ENCODE peak calls at places on chromosomes 7 and 10, in eight cellular contexts. K is spleen, Z is esophagus squamous epithelium, U is mammary epithelial cell, V is OCI-LY7, A is right cardiac atrium, X is tibial nerve, E is A549. W is an unnamed sample. For H3K9me3, the result is how much of the 10 kb centered on the place peaks cover.

GRCh38 chr7:74134117-74134539 is 40.0 kb upstream of the EIF4H start:
- DNase-seq in K (no peak), Z (no peak), U (peak), V (no peak), A (no peak), X (no peak), E (no peak), W (no peak)

GRCh38 chr10:81367132-81367531 is 507.9 kb upstream of the NRG3 start:
- DNase-seq in K (no peak), Z (no peak), U (no peak), V (no peak), A (no peak), X (no peak), E (no peak), W (no peak)

GRCh38 chr10:8404721-8405120 is 350.2 kb downstream of the GATA3 start:
- DNase-seq in K (no peak), Z (no peak), U (peak), V (no peak), A (no peak), X (no peak), E (no peak), W (no peak)

GRCh38 chr7:70693300-70693689 is 438.6 kb upstream of the GALNT17 start:
- DNase-seq in K (no peak), Z (no peak), U (no peak), V (no peak), A (no peak), X (peak), E (no peak), W (no peak)

GRCh38 chr10:126014309-126014708 is 117.9 kb downstream of the FANK1 start:
- DNase-seq in K (no peak), Z (no peak), U (peak), V (no peak), A (no peak), X (no peak), E (no peak), W (no peak)

GRCh38 chr7:105014725-105015630 is 973 bp downstream of the KMT2E start:
- DNase-seq in K (peak), Z (no peak), U (peak), V (peak), A (peak), X (peak), E (peak), W (no peak)

GRCh38 chr10:4822208-4822607 is 3.8 kb upstream of the AKR1E2 start:
- DNase-seq in K (no peak), Z (no peak), U (no peak), V (no peak), A (no peak), X (no peak), E (no peak), W (no peak)

GRCh38 chr7:151091431-151091830 is 5.2 kb downstream of the AGAP3 start:
- DNase-seq in K (no peak), Z (no peak), U (no peak), V (peak), A (no peak), X (no peak), E (peak), W (peak)

GRCh38 chr7:43758861-43759683 is 592 bp downstream of the BLVRA start:
- DNase-seq in K (peak), Z (no peak), U (peak), V (peak), A (peak), X (peak), E (no peak), W (peak)

GRCh38 chr7:129989466-129989865 is 36.7 kb upstream of the UBE2H start:
- DNase-seq in K (no peak), Z (no peak), U (peak), V (no peak), A (no peak), X (no peak), E (no peak), W (no peak)

GRCh38 chr10:52440612-52441285 is 126.7 kb downstream of the DKK1 start:
- DNase-seq in K (no peak), Z (no peak), U (no peak), V (no peak), A (no peak), X (no peak), E (no peak), W (no peak)

GRCh38 chr7:112452102-112452888 is 2.0 kb downstream of the IFRD1 start:
- DNase-seq in K (no peak), Z (no peak), U (peak), V (peak), A (peak), X (peak), E (peak), W (no peak)

GRCh38 chr7:83550100-83550499 is 98.8 kb downstream of the SEMA3E start:
- DNase-seq in K (no peak), Z (no peak), U (peak), V (no peak), A (no peak), X (no peak), E (no peak), W (no peak)

GRCh38 chr10:33015798-33016547 is 57.9 kb upstream of the ITGB1 start:
- DNase-seq in K (no peak), Z (no peak), U (peak), V (no peak), A (no peak), X (no peak), E (no peak), W (no peak)

GRCh38 chr7:5594616-5595544 is 171.2 kb upstream of the TNRC18 start:
- DNase-seq in K (no peak), Z (no peak), U (peak), V (no peak), A (peak), X (no peak), E (no peak), W (no peak)

GRCh38 chr7:96173777-96174176 is 148.1 kb downstream of the SLC25A13 start:
- DNase-seq in K (no peak), Z (no peak), U (no peak), V (no peak), A (no peak), X (no peak), E (no peak), W (no peak)

DNA sequence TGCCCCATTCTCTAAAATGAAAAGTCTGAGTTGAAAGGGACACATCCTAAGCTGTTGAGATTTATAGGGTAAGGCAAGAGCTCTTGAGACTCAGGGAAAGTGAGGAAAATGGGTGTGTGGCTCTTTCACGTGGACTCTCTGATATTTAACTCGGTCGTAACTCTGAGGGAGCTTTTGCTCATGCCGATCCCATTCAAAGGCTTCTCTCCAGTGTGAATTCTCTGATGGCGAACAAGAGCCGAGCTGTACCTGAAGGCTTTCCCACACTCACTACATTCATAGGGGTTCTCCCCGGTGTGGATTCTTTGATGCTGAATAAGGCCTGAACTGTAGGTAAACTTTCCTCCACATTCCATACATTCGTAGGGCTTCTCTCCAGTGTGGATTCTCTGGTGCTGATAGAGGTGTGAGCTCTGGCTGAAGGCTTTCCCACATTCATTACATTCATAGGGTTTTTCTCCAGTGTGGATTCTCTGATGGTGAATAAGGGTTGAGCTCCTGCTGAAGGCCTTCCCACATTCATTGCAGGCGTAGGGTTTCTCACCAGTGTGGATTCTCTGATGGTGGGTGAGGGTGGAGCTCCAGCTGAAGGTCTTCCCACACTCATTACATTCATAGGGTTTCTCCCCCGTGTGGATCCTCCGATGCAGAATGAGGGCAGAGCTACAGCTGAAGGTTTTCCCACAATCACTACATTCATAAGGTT is 10.4 kb downstream of the ZNF3 start:
- DNase-seq in K (no peak), Z (no peak), U (no peak), V (no peak), A (no peak), X (no peak), E (no peak), W (no peak)
- H3K9me3 ChIP-seq in K (under half), Z (under half), U (under half), V (under half), A (under half), X (under half), E (half or more), W (under half)

GRCh38 chr7:57414852-57415251 is 35.1 kb upstream of the ZNF716 start:
- DNase-seq in K (peak), Z (no peak), U (no peak), V (no peak), A (no peak), X (no peak), E (no peak), W (no peak)
- H3K9me3 ChIP-seq in K (under half), Z (under half), U (under half), V (under half), A (under half), X (under half), E (under half), W (under half)

GRCh38 chr7:147411011-147411614 is 1179.5 kb upstream of the C7orf33 start:
- DNase-seq in K (no peak), Z (no peak), U (no peak), V (no peak), A (no peak), X (no peak), E (no peak), W (no peak)
- H3K9me3 ChIP-seq in K (under half), Z (under half), U (under half), V (under half), A (under half), X (under half), E (under half), W (under half)

DNA sequence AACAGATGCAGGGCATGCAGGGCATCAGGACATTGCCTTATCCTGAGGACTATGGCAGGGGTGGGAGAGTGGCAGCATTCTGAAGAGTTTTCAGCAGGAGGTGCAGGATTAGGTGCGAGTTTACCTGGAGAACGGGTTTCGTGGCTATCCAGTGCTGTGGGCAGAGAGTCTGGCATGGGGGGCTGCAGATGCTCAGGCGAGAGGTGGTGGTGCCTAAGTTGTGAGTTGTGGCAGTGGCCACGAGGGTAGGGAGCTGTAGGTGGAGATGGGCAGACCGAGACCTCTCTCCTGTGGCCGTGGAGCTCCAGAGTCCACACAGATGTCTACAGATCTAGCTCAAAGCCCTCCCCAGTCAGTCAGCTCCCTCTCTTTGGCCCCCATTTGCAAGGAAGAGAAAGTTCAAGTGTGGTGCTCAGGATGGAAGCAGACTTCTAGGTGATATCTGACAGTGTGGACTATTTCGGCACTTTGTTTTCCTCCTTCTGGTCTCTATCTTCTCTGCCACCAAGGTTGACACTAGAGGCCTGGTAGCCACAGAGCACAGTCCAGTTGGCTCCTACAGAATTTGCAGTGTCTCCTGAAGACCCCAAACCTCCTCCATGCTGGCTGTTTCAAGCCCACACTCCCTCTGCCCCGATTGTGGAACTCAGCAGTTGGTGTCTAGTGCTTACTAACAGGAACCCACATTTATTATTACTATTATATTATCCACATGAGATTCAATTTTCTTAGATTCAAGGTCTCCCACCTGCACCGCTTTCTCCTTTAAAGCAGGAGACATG is 955.7 kb upstream of the ZNF722 start:
- DNase-seq in K (no peak), Z (no peak), U (no peak), V (no peak), A (no peak), X (no peak), E (no peak), W (no peak)
- H3K9me3 ChIP-seq in K (under half), Z (under half), U (under half), V (under half), A (under half), X (half or more), E (under half), W (under half)

GRCh38 chr7:417625-417889 is 102.1 kb downstream of the PDGFA start:
- DNase-seq in K (no peak), Z (no peak), U (no peak), V (no peak), A (peak), X (no peak), E (no peak), W (no peak)
- H3K9me3 ChIP-seq in K (under half), Z (under half), U (under half), V (under half), A (under half), X (under half), E (under half), W (under half)

DNA sequence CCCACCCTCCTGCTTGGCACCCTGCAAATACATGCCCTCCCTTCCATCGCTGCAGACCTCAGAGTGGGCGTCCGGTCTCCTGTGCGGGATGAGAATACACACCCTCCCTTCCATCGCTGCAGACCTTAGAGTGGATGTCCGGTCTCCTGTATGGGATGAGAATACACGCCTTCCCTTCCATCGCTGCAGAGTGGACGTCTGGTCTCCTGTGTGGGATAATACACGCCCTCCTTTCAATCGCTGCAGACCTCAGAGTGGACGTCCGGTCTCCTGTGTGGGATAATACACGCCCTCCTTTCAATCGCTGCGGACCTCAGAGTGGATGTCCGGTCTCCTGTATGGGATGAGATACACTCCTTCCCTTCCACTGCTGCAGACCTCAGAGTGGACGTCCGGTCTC is 128.1 kb downstream of the VIPR2 start:
- DNase-seq in K (no peak), Z (no peak), U (no peak), V (no peak), A (no peak), X (no peak), E (no peak), W (no peak)
- H3K9me3 ChIP-seq in K (under half), Z (under half), U (under half), V (under half), A (under half), X (under half), E (under half), W (under half)

DNA sequence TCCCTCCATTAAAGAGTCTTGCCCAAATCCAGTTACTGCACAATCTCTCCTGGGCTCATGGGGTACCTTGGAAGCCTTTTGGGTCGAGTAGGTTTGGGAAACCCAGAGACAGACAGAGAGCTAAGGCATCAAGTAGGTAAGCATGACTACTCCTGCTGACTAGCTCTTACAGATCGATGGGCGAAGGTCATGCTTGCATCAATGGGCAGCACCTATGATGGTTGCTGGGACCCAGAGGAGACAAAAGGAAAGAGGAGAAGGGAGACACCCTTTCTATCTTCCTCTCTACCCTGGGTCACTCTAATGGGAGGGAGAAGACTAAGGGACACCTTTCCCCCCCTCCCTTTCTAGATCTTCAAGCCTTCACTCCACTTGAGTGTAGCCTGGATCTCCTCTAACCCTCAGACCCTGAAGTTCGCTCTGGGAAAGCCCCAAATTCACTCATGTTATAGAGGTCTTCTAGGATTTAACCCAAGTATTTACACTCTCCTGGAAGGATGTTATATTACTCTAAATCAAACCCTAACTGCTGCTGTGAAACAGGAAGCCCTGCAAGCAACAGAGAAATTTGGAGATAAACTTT is 31.6 kb upstream of the ZNF746 start:
- DNase-seq in K (no peak), Z (no peak), U (no peak), V (peak), A (no peak), X (no peak), E (no peak), W (no peak)
- H3K9me3 ChIP-seq in K (half or more), Z (under half), U (under half), V (under half), A (under half), X (half or more), E (under half), W (under half)

GRCh38 chr10:130513686-130514476 is 377.7 kb downstream of the GLRX3 start:
- DNase-seq in K (no peak), Z (no peak), U (no peak), V (no peak), A (no peak), X (no peak), E (no peak), W (no peak)

GRCh38 chr10:130510755-130511154 is 374.6 kb downstream of the GLRX3 start:
- DNase-seq in K (no peak), Z (no peak), U (no peak), V (no peak), A (no peak), X (no peak), E (no peak), W (no peak)

GRCh38 chr10:130515670-130516069 is 379.5 kb downstream of the GLRX3 start:
- DNase-seq in K (no peak), Z (no peak), U (no peak), V (no peak), A (no peak), X (no peak), E (no peak), W (no peak)

GRCh38 chr10:130511801-130512200 is 375.6 kb downstream of the GLRX3 start:
- DNase-seq in K (no peak), Z (no peak), U (no peak), V (no peak), A (no peak), X (no peak), E (no peak), W (no peak)

GRCh38 chr10:130512936-130513335 is 376.7 kb downstream of the GLRX3 start:
- DNase-seq in K (no peak), Z (no peak), U (no peak), V (no peak), A (no peak), X (no peak), E (no peak), W (no peak)
- H3K9me3 ChIP-seq in K (under half), Z (under half), U (under half), V (under half), A (under half), X (under half), E (under half), W (under half)

DNA sequence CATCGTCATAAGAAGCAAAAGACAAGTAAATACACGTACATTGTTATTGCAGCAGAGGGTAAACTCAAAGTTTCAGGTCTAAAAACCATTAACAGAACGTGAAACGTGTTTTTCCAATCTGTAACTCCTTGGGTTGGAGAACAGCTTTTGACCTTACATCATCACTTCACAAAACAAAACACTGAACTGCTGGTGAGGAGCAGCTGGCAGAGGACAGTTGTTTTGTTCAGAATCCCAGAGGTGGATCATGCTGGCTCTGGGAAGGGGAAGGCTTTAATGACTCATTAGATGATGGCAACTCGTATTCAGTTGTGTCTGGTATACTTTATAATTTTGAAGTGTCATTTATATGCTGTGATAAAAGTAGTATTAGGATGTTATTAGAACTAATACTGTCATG is 923.0 kb upstream of the CELF2 start:
- DNase-seq in K (no peak), Z (no peak), U (no peak), V (no peak), A (no peak), X (no peak), E (no peak), W (no peak)
- H3K9me3 ChIP-seq in K (under half), Z (under half), U (under half), V (under half), A (under half), X (under half), E (under half), W (under half)

GRCh38 chr7:68984331-68984730 is 613.9 kb upstream of the AUTS2 start:
- DNase-seq in K (no peak), Z (no peak), U (no peak), V (no peak), A (no peak), X (no peak), E (no peak), W (no peak)
- H3K9me3 ChIP-seq in K (under half), Z (under half), U (under half), V (under half), A (under half), X (under half), E (under half), W (under half)

W was measured in pancreas.